ENCODE peak calls at places on chromosomes 12 and 14, in seven cellular contexts. U, B, E, M, J, H and K are unnamed samples.
A peak's percentile ranks its signal among the peaks of the same experiment; 100 is the strongest.

GRCh38 chr14:28785096-28785952 is 18.7 kb downstream of the FOXG1 start:
- DNase-seq in H (no peak), B (no peak), M (no peak), J (no peak), U (no peak), E (no peak), K (no peak)

GRCh38 chr12:6201199-6201608 is 1.0 kb downstream of the CD9 start:
- DNase-seq in E (peak; percentile 75), U (no peak), J (peak; percentile 67), H (peak; percentile 65), B (no peak), M (no peak), K (no peak)

GRCh38 chr14:54579606-54580005 is 12.7 kb downstream of the SAMD4A start:
- DNase-seq in H (no peak), E (no peak), J (peak; percentile 68), U (no peak), M (no peak), B (no peak), K (no peak)

GRCh38 chr12:95548056-95548538 is 3.2 kb downstream of the USP44 start:
- DNase-seq in H (peak; percentile 39), J (no peak), E (peak; percentile 34), M (peak; percentile 19), B (no peak), U (peak; percentile 29), K (no peak)

GRCh38 chr12:130715996-130716917 is at the start of gene RIMBP2:
- DNase-seq in U (peak; percentile 14), M (peak; percentile 37), E (no peak), H (no peak), J (peak; percentile 44), B (no peak), K (peak; percentile 29)

GRCh38 chr14:73786632-73786941 is 65.0 kb upstream of the PTGR2 start:
- DNase-seq in U (peak; percentile 46), E (peak; percentile 40), H (no peak), B (no peak), M (no peak), J (peak; percentile 46), K (no peak)

GRCh38 chr14:99214701-99215100 is 57.3 kb downstream of the BCL11B start:
- DNase-seq in M (no peak), J (no peak), U (no peak), E (no peak), B (no peak), H (no peak), K (no peak)

GRCh38 chr12:111991946-111992345 is 21.0 kb downstream of the TMEM116 start:
- DNase-seq in U (no peak), J (no peak), H (no peak), M (no peak), B (no peak), E (no peak), K (no peak)

GRCh38 chr14:68797180-68797670 is 4.4 kb upstream of the ZFP36L1 start:
- DNase-seq in U (peak; percentile 24), B (no peak), J (no peak), E (no peak), M (peak; percentile 27), H (no peak), K (peak; percentile 17)

GRCh38 chr14:29220077-29220476 is 453.5 kb downstream of the FOXG1 start:
- DNase-seq in E (no peak), B (no peak), J (no peak), U (no peak), H (no peak), M (no peak), K (no peak)

GRCh38 chr12:64611430-64612286 is 1.4 kb downstream of the RASSF3 start:
- DNase-seq in J (no peak), H (peak; percentile 43), B (no peak), E (peak; percentile 45), U (peak; percentile 64), M (peak; percentile 50), K (peak; percentile 16)

GRCh38 chr12:64610092-64610659 is at the start of gene RASSF3:
- DNase-seq in B (peak; percentile 17), J (peak; percentile 71), M (peak; percentile 68), H (peak; percentile 70), U (peak; percentile 82), E (peak; percentile 85), K (peak; percentile 94)

GRCh38 chr12:64609543-64610091 is 678 bp upstream of the RASSF3 start:
- DNase-seq in E (no peak), U (no peak), B (no peak), M (no peak), H (no peak), J (peak; percentile 50), K (no peak)

GRCh38 chr12:64610660-64611429 is 550 bp downstream of the RASSF3 start:
- DNase-seq in J (peak; percentile 54), U (peak; percentile 69), M (peak; percentile 52), H (peak; percentile 72), B (no peak), E (peak; percentile 79), K (peak; percentile 92)

GRCh38 chr12:64608901-64609542 is 1.3 kb upstream of the RASSF3 start:
- DNase-seq in M (peak; percentile 45), B (no peak), U (no peak), H (peak; percentile 44), E (peak; percentile 67), J (peak; percentile 92), K (peak; percentile 80)
- TF ChIP-seq CTCF in M (no peak), B (no peak), U (no peak), H (no peak), E (no peak), J (no peak), K (no peak)

GRCh38 chr12:101942206-101942605 is 64.8 kb downstream of the DRAM1 start:
- DNase-seq in H (no peak), B (no peak), J (no peak), M (no peak), U (no peak), E (no peak), K (no peak)
- H3K4me3 ChIP-seq in H (no peak overlapping the region), B (no peak overlapping the region), J (no peak overlapping the region), M (no peak overlapping the region), U (no peak overlapping the region), E (no peak overlapping the region), K (no peak overlapping the region)

GRCh38 chr12:101667591-101667990 is 29.8 kb upstream of the CHPT1 start:
- DNase-seq in U (no peak), M (no peak), H (no peak), J (no peak), B (no peak), E (no peak), K (no peak)

GRCh38 chr12:101664961-101665360 is 32.5 kb upstream of the CHPT1 start:
- DNase-seq in E (no peak), U (no peak), M (no peak), J (no peak), H (no peak), B (no peak), K (no peak)

GRCh38 chr12:101666017-101666728 is 31.3 kb upstream of the CHPT1 start:
- DNase-seq in U (no peak), J (no peak), M (no peak), B (no peak), E (no peak), H (no peak), K (no peak)

DNA sequence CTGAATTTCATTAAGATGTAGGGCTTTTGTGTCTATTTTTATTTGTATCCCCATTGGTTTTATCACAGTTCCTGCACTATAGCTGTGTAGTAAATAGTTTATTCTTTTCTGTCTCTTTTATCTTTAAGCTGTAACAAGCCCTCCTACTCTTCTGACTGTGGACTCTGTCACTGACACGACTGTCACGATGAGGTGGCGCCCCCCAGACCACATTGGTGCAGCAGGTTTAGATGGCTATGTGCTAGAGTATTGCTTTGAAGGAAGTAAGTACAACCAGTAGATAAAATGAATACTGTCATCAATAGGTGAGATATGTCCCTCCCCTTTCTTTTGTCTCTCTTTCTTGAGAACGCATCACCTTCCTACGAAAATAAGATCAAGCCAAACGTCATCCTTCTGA is 34.1 kb upstream of the CHPT1 start:
- DNase-seq in M (no peak), E (no peak), B (no peak), J (no peak), H (no peak), U (no peak), K (no peak)
- TF ChIP-seq POLR2A in M (no peak), E (no peak), B (no peak), J (no peak), H (no peak), U (no peak), K (no peak)

GRCh38 chr12:13210543-13211190 is 14.1 kb downstream of the EMP1 start:
- DNase-seq in J (no peak), E (no peak), U (no peak), B (no peak), H (no peak), M (no peak), K (no peak)

GRCh38 chr12:13206560-13206897 is 10.0 kb downstream of the EMP1 start:
- DNase-seq in M (no peak), U (no peak), J (no peak), B (no peak), H (no peak), E (no peak), K (no peak)

GRCh38 chr12:13210022-13210539 is 13.6 kb downstream of the EMP1 start:
- DNase-seq in U (no peak), J (no peak), B (no peak), H (no peak), M (no peak), E (no peak), K (no peak)

GRCh38 chr12:13209279-13210021 is 12.9 kb downstream of the EMP1 start:
- DNase-seq in J (no peak), H (no peak), E (no peak), B (no peak), M (no peak), U (no peak), K (no peak)

GRCh38 chr12:13208533-13209278 is 12.2 kb downstream of the EMP1 start:
- DNase-seq in H (no peak), J (peak; percentile 67), M (no peak), E (no peak), B (no peak), U (no peak), K (no peak)
- TF ChIP-seq CTCF in H (peak; percentile 44), J (peak; percentile 74), M (no peak), E (peak; percentile 43), B (peak; percentile 41), U (peak; percentile 27), K (no peak)